ENCODE peak calls at places on chromosomes 7 and 10, in four cellular contexts. B, Y, J and W are unnamed samples.

GRCh38 chr7:101608772-101609713 is 20.1 kb downstream of the MYL10 start:
- DNase-seq in J (no peak), Y (no peak), B (no peak), W (no peak)

GRCh38 chr7:94041529-94041928 is 37.4 kb upstream of the BET1 start:
- DNase-seq in J (no peak), B (no peak), Y (peak; percentile 55), W (peak; percentile 82)

GRCh38 chr10:132461683-132462231 is 64.8 kb downstream of the PWWP2B start:
- DNase-seq in J (no peak), B (no peak), Y (no peak), W (no peak)

GRCh38 chr7:73451780-73452398 is 18.3 kb downstream of the FZD9 start:
- DNase-seq in Y (peak; percentile 68), J (peak; percentile 54), B (peak; percentile 39), W (peak; percentile 58)

GRCh38 chr7:24820730-24821044 is 63.4 kb upstream of the GSDME start:
- DNase-seq in B (no peak), J (no peak), Y (no peak), W (no peak)

GRCh38 chr7:137923380-137923779 is 76.6 kb upstream of the DGKI start:
- DNase-seq in J (no peak), B (no peak), Y (peak; percentile 51), W (peak; percentile 72)

GRCh38 chr10:71290806-71291205 is 28.3 kb upstream of the SLC29A3 start:
- DNase-seq in B (no peak), Y (no peak), J (no peak), W (peak; percentile 11)

GRCh38 chr7:521221-522070 is 1.8 kb upstream of the PDGFA start:
- DNase-seq in J (no peak), Y (peak; percentile 67), B (no peak), W (peak; percentile 78)

GRCh38 chr10:113221756-113222168 is 271.7 kb downstream of the TCF7L2 start:
- DNase-seq in B (no peak), Y (peak; percentile 83), J (no peak), W (peak; percentile 65)

GRCh38 chr10:42954776-42955492 is 121.9 kb upstream of the RET start:
- DNase-seq in B (no peak), Y (no peak), J (no peak), W (no peak)

GRCh38 chr7:155222046-155222445 is 75.6 kb upstream of the INSIG1 start:
- DNase-seq in Y (no peak), B (no peak), J (no peak), W (no peak)

GRCh38 chr10:85922363-85923129 is 444.0 kb downstream of the GRID1 start:
- DNase-seq in J (no peak), Y (no peak), B (no peak), W (no peak)

GRCh38 chr10:113108180-113108835 is 158.3 kb downstream of the TCF7L2 start:
- DNase-seq in Y (peak; percentile 19), B (no peak), J (peak; percentile 15), W (no peak)

GRCh38 chr10:80452688-80453391 is 1.3 kb upstream of the TSPAN14 start:
- DNase-seq in B (no peak), Y (no peak), J (no peak), W (no peak)

GRCh38 chr10:4051408-4052151 is 266.6 kb upstream of the KLF6 start:
- DNase-seq in Y (no peak), J (no peak), B (no peak), W (no peak)

GRCh38 chr10:43667317-43667731 is 18.6 kb upstream of the ZNF32 start:
- DNase-seq in Y (peak; percentile 16), B (no peak), J (no peak), W (no peak)

GRCh38 chr10:22631646-22632278 is 82.6 kb downstream of the PIP4K2A start:
- DNase-seq in J (no peak), B (no peak), Y (no peak), W (no peak)

GRCh38 chr7:133829336-133829897 is 297.7 kb upstream of the LRGUK start:
- DNase-seq in B (no peak), J (no peak), Y (peak; percentile 92), W (peak; percentile 89)

GRCh38 chr7:891805-892204 is 15.5 kb downstream of the GET4 start:
- DNase-seq in B (no peak), Y (no peak), J (no peak), W (no peak)

GRCh38 chr10:15748137-15748536 is 28.4 kb upstream of the ITGA8 start:
- DNase-seq in Y (no peak), J (no peak), B (no peak), W (no peak)

GRCh38 chr7:33183504-33183903 is 54.1 kb downstream of the BBS9 start:
- DNase-seq in J (no peak), B (peak; percentile 16), Y (no peak), W (no peak)

GRCh38 chr7:128932862-128933821 is 4.6 kb upstream of the IRF5 start:
- DNase-seq in J (peak; percentile 62), Y (peak; percentile 52), B (no peak), W (peak; percentile 27)

GRCh38 chr10:118310822-118311221 is 31.3 kb downstream of the FAM204A start:
- DNase-seq in J (no peak), Y (no peak), B (no peak), W (no peak)